ENCODE peak calls at places on chromosomes 5 and 9, in five cellular contexts. One of them, this sample, is unnamed.

GRCh38 chr5:32511778-32512374 is 67.3 kb upstream of the ZFR start:
- ATAC-seq in CD4-positive, alpha-beta T cell: peak
- ATAC-seq in CD8-positive, alpha-beta T cell: peak
- ATAC-seq in body of pancreas: no peak
- ATAC-seq in heart left ventricle: no peak
- ATAC-seq in this sample: no peak

GRCh38 chr9:112856200-112856599 is 34.5 kb downstream of the SLC46A2 start:
- ATAC-seq in CD4-positive, alpha-beta T cell: no peak
- ATAC-seq in CD8-positive, alpha-beta T cell: no peak
- ATAC-seq in body of pancreas: no peak
- ATAC-seq in heart left ventricle: peak
- ATAC-seq in this sample: no peak

GRCh38 chr5:36152324-36153298 is 700 bp downstream of the SKP2 start:
- ATAC-seq in CD4-positive, alpha-beta T cell: no peak
- ATAC-seq in CD8-positive, alpha-beta T cell: no peak
- ATAC-seq in body of pancreas: no peak
- ATAC-seq in heart left ventricle: no peak
- ATAC-seq in this sample: no peak

GRCh38 chr5:76528547-76529334 is 94.5 kb downstream of the F2RL2 start:
- ATAC-seq in CD4-positive, alpha-beta T cell: no peak
- ATAC-seq in CD8-positive, alpha-beta T cell: no peak
- ATAC-seq in body of pancreas: no peak
- ATAC-seq in heart left ventricle: no peak
- ATAC-seq in this sample: no peak

GRCh38 chr5:38414348-38414747 is 142.1 kb downstream of the LIFR start:
- ATAC-seq in CD4-positive, alpha-beta T cell: no peak
- ATAC-seq in CD8-positive, alpha-beta T cell: no peak
- ATAC-seq in body of pancreas: no peak
- ATAC-seq in heart left ventricle: no peak
- ATAC-seq in this sample: no peak

GRCh38 chr5:171122372-171122771 is 186.7 kb upstream of the TLX3 start:
- ATAC-seq in CD4-positive, alpha-beta T cell: no peak
- ATAC-seq in CD8-positive, alpha-beta T cell: no peak
- ATAC-seq in body of pancreas: no peak
- ATAC-seq in heart left ventricle: no peak
- ATAC-seq in this sample: no peak

GRCh38 chr5:123454236-123454911 is 31.2 kb upstream of the CEP120 start:
- ATAC-seq in CD4-positive, alpha-beta T cell: no peak
- ATAC-seq in CD8-positive, alpha-beta T cell: no peak
- ATAC-seq in body of pancreas: no peak
- ATAC-seq in heart left ventricle: no peak
- ATAC-seq in this sample: no peak

GRCh38 chr5:118043531-118043930 is 944.8 kb downstream of the DTWD2 start:
- ATAC-seq in CD4-positive, alpha-beta T cell: no peak
- ATAC-seq in CD8-positive, alpha-beta T cell: no peak
- ATAC-seq in body of pancreas: no peak
- ATAC-seq in heart left ventricle: no peak
- ATAC-seq in this sample: no peak

GRCh38 chr9:69744688-69745380 is 15.0 kb downstream of the PTAR1 start:
- ATAC-seq in CD4-positive, alpha-beta T cell: no peak
- ATAC-seq in CD8-positive, alpha-beta T cell: no peak
- ATAC-seq in body of pancreas: no peak
- ATAC-seq in heart left ventricle: no peak
- ATAC-seq in this sample: no peak

GRCh38 chr9:136085815-136086212 is 9.3 kb downstream of the NACC2 start:
- ATAC-seq in CD4-positive, alpha-beta T cell: no peak
- ATAC-seq in CD8-positive, alpha-beta T cell: no peak
- ATAC-seq in body of pancreas: peak
- ATAC-seq in heart left ventricle: peak
- ATAC-seq in this sample: peak

GRCh38 chr9:13033959-13034695 is 245.4 kb downstream of the MPDZ start:
- ATAC-seq in CD4-positive, alpha-beta T cell: no peak
- ATAC-seq in CD8-positive, alpha-beta T cell: no peak
- ATAC-seq in body of pancreas: peak
- ATAC-seq in heart left ventricle: peak
- ATAC-seq in this sample: peak

GRCh38 chr5:147688965-147689364 is 93.6 kb downstream of the JAKMIP2 start:
- ATAC-seq in CD4-positive, alpha-beta T cell: no peak
- ATAC-seq in CD8-positive, alpha-beta T cell: no peak
- ATAC-seq in body of pancreas: peak
- ATAC-seq in heart left ventricle: peak
- ATAC-seq in this sample: peak
- H3K27ac ChIP-seq in CD4-positive, alpha-beta T cell: no peak
- H3K27ac ChIP-seq in CD8-positive, alpha-beta T cell: no peak
- H3K27ac ChIP-seq in body of pancreas: no peak
- H3K27ac ChIP-seq in heart left ventricle: no peak
- H3K27ac ChIP-seq in this sample: no peak

GRCh38 chr5:169431386-169431785 is 130.4 kb upstream of the SLIT3 start:
- ATAC-seq in CD4-positive, alpha-beta T cell: no peak
- ATAC-seq in CD8-positive, alpha-beta T cell: no peak
- ATAC-seq in body of pancreas: no peak
- ATAC-seq in heart left ventricle: no peak
- ATAC-seq in this sample: no peak
- H3K27ac ChIP-seq in CD4-positive, alpha-beta T cell: no peak
- H3K27ac ChIP-seq in CD8-positive, alpha-beta T cell: no peak
- H3K27ac ChIP-seq in body of pancreas: no peak
- H3K27ac ChIP-seq in heart left ventricle: no peak
- H3K27ac ChIP-seq in this sample: no peak

DNA sequence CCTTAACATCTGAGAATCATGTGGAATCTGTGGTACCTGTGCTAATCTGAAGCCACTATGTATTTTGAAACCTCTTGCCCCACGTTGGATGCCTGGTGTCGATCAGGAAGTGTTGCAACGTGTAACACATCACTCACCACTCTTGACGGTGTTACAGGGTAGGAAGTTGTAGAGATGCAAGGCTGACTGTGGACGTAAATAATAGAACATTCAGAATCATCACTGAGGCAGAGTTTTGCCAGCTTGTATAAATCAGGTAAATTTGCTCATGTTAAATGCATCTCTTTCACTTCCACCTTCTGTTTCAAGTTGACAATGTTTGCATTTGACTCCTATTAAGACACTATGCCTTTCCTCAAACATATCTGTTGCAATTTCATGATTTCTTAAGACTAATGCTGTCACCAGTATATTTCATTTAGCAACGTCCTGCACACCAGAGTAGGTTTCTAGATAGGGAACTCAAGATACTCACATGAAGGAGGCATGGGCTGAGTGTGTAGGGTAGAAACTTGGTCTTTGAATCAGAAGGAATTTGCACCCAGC is 38.1 kb downstream of the BASP1 start:
- ATAC-seq in CD4-positive, alpha-beta T cell: no peak
- ATAC-seq in CD8-positive, alpha-beta T cell: no peak
- ATAC-seq in body of pancreas: no peak
- ATAC-seq in heart left ventricle: peak
- ATAC-seq in this sample: no peak
- H3K27ac ChIP-seq in CD4-positive, alpha-beta T cell: no peak
- H3K27ac ChIP-seq in CD8-positive, alpha-beta T cell: no peak
- H3K27ac ChIP-seq in body of pancreas: no peak
- H3K27ac ChIP-seq in heart left ventricle: no peak
- H3K27ac ChIP-seq in this sample: no peak

DNA sequence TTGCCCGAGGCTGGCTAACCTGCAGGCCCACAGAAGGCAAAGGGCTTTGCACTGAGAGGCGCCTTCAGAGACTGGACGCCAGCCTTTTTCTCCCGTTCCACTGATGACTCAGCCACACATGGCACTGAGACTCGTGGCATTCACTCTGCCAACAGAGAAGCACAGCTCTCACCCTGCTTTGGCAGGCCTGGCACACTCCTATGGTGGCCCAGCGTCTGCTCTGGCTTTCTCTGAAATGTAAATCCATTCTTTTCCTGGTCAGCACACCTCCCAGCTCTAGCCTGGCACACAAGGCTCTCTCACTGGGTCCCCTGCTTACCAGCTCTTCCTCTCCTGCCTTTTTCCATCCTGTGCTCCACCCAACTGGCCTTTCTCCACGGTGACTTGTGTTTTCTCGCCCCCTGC is 5.9 kb upstream of the MELK start:
- ATAC-seq in CD4-positive, alpha-beta T cell: no peak
- ATAC-seq in CD8-positive, alpha-beta T cell: no peak
- ATAC-seq in body of pancreas: no peak
- ATAC-seq in heart left ventricle: peak
- ATAC-seq in this sample: peak
- H3K27ac ChIP-seq in CD4-positive, alpha-beta T cell: no peak
- H3K27ac ChIP-seq in CD8-positive, alpha-beta T cell: no peak
- H3K27ac ChIP-seq in body of pancreas: peak
- H3K27ac ChIP-seq in heart left ventricle: peak
- H3K27ac ChIP-seq in this sample: peak

DNA sequence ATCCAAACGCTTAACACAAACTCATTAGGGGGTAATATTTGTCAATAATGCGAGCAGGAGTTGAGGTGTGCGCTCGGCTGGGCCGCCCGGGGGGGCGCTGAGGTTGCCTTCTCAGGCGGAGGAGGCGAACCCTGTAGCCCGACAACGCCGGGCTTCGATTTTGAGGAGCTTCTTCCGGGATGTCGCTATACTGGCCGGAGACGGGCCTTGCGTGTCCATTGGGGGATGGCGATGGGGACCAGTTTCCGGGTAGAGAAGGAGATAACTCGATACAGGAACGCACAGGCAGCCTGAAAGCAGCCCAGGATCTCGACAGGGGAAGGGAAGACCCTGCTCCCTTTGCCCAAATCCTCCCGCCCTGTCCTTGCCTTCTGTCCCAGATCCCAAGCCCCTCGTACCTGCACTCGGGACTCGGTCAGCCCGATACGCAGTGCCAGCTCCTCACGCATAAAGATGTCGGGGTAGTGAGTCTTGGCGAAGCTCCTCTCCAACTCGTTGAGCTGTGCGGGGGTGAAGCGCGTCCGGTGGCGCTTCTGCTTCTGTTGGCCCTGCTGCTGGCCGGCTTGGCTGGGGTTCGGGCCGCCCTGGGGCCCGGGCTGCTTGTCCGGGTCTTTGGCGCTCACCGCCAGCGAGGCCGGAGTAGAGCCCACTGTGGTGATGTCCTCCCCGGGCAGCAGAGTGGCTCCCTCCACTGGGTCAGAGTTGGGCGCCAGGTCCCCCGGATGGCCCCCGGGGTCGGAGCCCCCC is 1.9 kb downstream of the OTP start:
- ATAC-seq in CD4-positive, alpha-beta T cell: no peak
- ATAC-seq in CD8-positive, alpha-beta T cell: no peak
- ATAC-seq in body of pancreas: no peak
- ATAC-seq in heart left ventricle: no peak
- ATAC-seq in this sample: peak
- H3K27ac ChIP-seq in CD4-positive, alpha-beta T cell: no peak
- H3K27ac ChIP-seq in CD8-positive, alpha-beta T cell: no peak
- H3K27ac ChIP-seq in body of pancreas: no peak
- H3K27ac ChIP-seq in heart left ventricle: no peak
- H3K27ac ChIP-seq in this sample: no peak

DNA sequence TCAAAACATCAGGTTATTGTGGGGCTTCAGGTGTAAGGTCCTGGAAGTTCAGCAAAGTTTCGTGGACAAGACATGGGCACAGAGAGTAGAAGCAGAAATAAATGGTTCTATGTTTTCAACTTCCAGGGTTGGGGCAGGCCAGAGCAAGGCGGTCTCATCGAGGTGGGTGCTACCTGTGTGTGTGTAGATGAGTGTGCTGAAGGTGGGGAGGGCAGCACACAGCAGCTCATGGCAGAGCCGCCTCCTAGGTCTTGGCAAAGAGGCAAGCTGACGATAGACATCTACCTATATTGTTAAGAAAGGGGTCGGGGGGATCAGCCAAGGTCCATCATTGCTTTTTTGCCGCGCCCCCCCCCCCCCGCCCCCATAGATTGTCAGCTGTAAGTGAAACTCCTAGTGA is 3.8 kb downstream of the RAB24 start:
- ATAC-seq in CD4-positive, alpha-beta T cell: no peak
- ATAC-seq in CD8-positive, alpha-beta T cell: no peak
- ATAC-seq in body of pancreas: no peak
- ATAC-seq in heart left ventricle: no peak
- ATAC-seq in this sample: no peak
- H3K27ac ChIP-seq in CD4-positive, alpha-beta T cell: peak
- H3K27ac ChIP-seq in CD8-positive, alpha-beta T cell: no peak
- H3K27ac ChIP-seq in body of pancreas: no peak
- H3K27ac ChIP-seq in heart left ventricle: peak
- H3K27ac ChIP-seq in this sample: peak

GRCh38 chr5:134821841-134822240 is 23.9 kb upstream of the C5orf24 start:
- ATAC-seq in CD4-positive, alpha-beta T cell: no peak
- ATAC-seq in CD8-positive, alpha-beta T cell: no peak
- ATAC-seq in body of pancreas: no peak
- ATAC-seq in heart left ventricle: no peak
- ATAC-seq in this sample: no peak

GRCh38 chr5:134813827-134814226 is 31.9 kb upstream of the C5orf24 start:
- ATAC-seq in CD4-positive, alpha-beta T cell: no peak
- ATAC-seq in CD8-positive, alpha-beta T cell: no peak
- ATAC-seq in body of pancreas: no peak
- ATAC-seq in heart left ventricle: no peak
- ATAC-seq in this sample: no peak

GRCh38 chr5:134819404-134819963 is 26.3 kb upstream of the C5orf24 start:
- ATAC-seq in CD4-positive, alpha-beta T cell: no peak
- ATAC-seq in CD8-positive, alpha-beta T cell: no peak
- ATAC-seq in body of pancreas: no peak
- ATAC-seq in heart left ventricle: no peak
- ATAC-seq in this sample: no peak

GRCh38 chr5:134817006-134817405 is 28.8 kb upstream of the C5orf24 start:
- ATAC-seq in CD4-positive, alpha-beta T cell: no peak
- ATAC-seq in CD8-positive, alpha-beta T cell: no peak
- ATAC-seq in body of pancreas: no peak
- ATAC-seq in heart left ventricle: no peak
- ATAC-seq in this sample: no peak

GRCh38 chr5:134818776-134819175 is 27.0 kb upstream of the C5orf24 start:
- ATAC-seq in CD4-positive, alpha-beta T cell: no peak
- ATAC-seq in CD8-positive, alpha-beta T cell: no peak
- ATAC-seq in body of pancreas: no peak
- ATAC-seq in heart left ventricle: no peak
- ATAC-seq in this sample: no peak
- H3K27ac ChIP-seq in CD4-positive, alpha-beta T cell: no peak
- H3K27ac ChIP-seq in CD8-positive, alpha-beta T cell: no peak
- H3K27ac ChIP-seq in body of pancreas: no peak
- H3K27ac ChIP-seq in heart left ventricle: peak
- H3K27ac ChIP-seq in this sample: no peak

DNA sequence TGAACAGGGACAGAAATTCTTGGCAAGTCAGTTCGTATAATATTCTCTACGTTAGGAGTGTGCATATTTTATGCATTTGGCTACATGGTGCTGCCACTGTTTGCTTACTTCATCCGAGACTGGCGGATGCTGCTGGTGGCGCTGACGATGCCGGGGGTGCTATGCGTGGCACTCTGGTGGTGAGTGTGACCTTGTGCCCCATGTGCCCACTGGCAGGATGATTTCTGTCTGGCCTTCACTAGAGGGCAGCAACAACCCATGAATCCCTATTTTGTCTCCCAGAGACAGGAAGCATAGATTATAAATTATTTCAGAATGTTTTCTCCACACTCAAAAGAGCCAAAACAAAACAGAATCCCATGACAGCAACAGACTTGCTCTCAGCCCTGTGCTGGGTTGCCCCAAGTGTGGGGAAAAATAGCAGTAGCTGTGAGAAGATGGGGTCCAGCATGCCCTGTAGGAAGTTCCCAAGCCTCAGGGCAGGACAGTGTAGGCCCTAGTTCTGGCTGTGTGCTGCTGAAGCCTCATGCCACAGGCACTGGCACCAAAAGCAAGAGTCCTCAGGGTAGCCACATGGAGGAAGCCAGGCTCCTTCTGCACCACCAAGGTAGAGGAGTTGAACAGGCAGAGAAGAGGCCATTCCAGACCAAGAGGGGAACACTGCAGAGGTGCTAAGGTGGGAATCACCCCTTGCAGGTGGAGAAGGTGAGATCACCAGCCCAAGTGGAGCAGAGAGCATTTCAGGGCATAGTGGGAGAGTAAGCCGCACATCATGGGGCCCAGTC is 16.0 kb downstream of the SLC22A5 start:
- ATAC-seq in CD4-positive, alpha-beta T cell: peak
- ATAC-seq in CD8-positive, alpha-beta T cell: peak
- ATAC-seq in body of pancreas: peak
- ATAC-seq in heart left ventricle: peak
- ATAC-seq in this sample: no peak
- H3K27ac ChIP-seq in CD4-positive, alpha-beta T cell: no peak
- H3K27ac ChIP-seq in CD8-positive, alpha-beta T cell: no peak
- H3K27ac ChIP-seq in body of pancreas: no peak
- H3K27ac ChIP-seq in heart left ventricle: no peak
- H3K27ac ChIP-seq in this sample: peak

This sample was measured in gastroesophageal sphincter.